ENCODE peak calls at places on chromosomes 4 and X, in seven cellular contexts. X is suprapubic skin, C is spleen, H is stomach, Q is esophagus muscularis mucosa, P is HepG2, S is endothelial cell of umbilical vein. O is an unnamed sample.

GRCh38 chr4:80219301-80220025 is 22.2 kb downstream of the PRDM8 start:
- DNase-seq in X (no peak), C (no peak), H (no peak), Q (no peak), P (no peak), S (no peak), O (no peak)

GRCh38 chr4:38560763-38561558 is 103.0 kb upstream of the KLF3 start:
- DNase-seq in X (no peak), C (no peak), H (no peak), Q (no peak), P (no peak), S (no peak), O (no peak)

GRCh38 chrX:29662759-29663503 is 552.4 kb upstream of the MAGEB2 start:
- DNase-seq in X (no peak), C (no peak), H (no peak), Q (no peak), P (peak; percentile 1), S (peak; percentile 92), O (no peak)

GRCh38 chr4:22720091-22720490 is 27.4 kb downstream of the GBA3 start:
- DNase-seq in X (no peak), C (no peak), H (no peak), Q (no peak), P (no peak), S (no peak), O (no peak)

GRCh38 chr4:99817310-99817885 is 771 bp downstream of the DAPP1 start:
- DNase-seq in X (no peak), C (no peak), H (no peak), Q (no peak), P (no peak), S (no peak), O (no peak)

GRCh38 chrX:46574337-46574940 is 874 bp downstream of the CHST7 start:
- DNase-seq in X (peak; percentile 65), C (no peak), H (no peak), Q (no peak), P (peak; percentile 12), S (peak; percentile 29), O (no peak)

GRCh38 chr4:169810325-169811323 is 52.9 kb upstream of the HPF1 start:
- DNase-seq in X (no peak), C (no peak), H (no peak), Q (no peak), P (peak; percentile 69), S (peak; percentile 68), O (peak; percentile 66)

GRCh38 chr4:26410385-26411293 is 79.6 kb downstream of the CCKAR start:
- DNase-seq in X (no peak), C (no peak), H (no peak), Q (no peak), P (peak; percentile 44), S (peak; percentile 67), O (peak; percentile 54)

GRCh38 chr4:1764670-1765069 is 28.4 kb upstream of the FGFR3 start:
- DNase-seq in X (no peak), C (no peak), H (no peak), Q (no peak), P (no peak), S (no peak), O (no peak)

GRCh38 chrX:15336023-15336413 is 695 bp upstream of the PIGA start:
- DNase-seq in X (no peak), C (no peak), H (no peak), Q (no peak), P (no peak), S (peak; percentile 58), O (peak; percentile 30)

GRCh38 chrX:41209853-41210252 is 124.1 kb upstream of the DDX3X start:
- DNase-seq in X (no peak), C (no peak), H (no peak), Q (no peak), P (no peak), S (no peak), O (no peak)

GRCh38 chrX:134020910-134021309 is 35.5 kb upstream of the GPC3 start:
- DNase-seq in X (no peak), C (no peak), H (no peak), Q (no peak), P (peak; percentile 78), S (no peak), O (no peak)
- TF ChIP-seq CTCF in X (no peak), C (no peak), H (no peak), Q (no peak), P (peak; percentile 68), S (no peak), O (no peak)

GRCh38 chr4:73068496-73069337 is 799 bp downstream of the COX18 start:
- DNase-seq in X (no peak), C (no peak), H (no peak), Q (no peak), P (peak; percentile 32), S (peak; percentile 78), O (no peak)
- TF ChIP-seq POLR2A in X (no peak), C (no peak), H (no peak), Q (no peak), P (no peak), S (no peak), O (no peak)

GRCh38 chrX:69104756-69105434 is 60.4 kb downstream of the PJA1 start:
- DNase-seq in X (no peak), C (peak; percentile 44), H (no peak), Q (no peak), P (peak; percentile 35), S (no peak), O (no peak)
- TF ChIP-seq POLR2AphosphoS5 in X (no peak), C (no peak), H (no peak), Q (no peak), P (no peak), S (no peak), O (no peak)

DNA sequence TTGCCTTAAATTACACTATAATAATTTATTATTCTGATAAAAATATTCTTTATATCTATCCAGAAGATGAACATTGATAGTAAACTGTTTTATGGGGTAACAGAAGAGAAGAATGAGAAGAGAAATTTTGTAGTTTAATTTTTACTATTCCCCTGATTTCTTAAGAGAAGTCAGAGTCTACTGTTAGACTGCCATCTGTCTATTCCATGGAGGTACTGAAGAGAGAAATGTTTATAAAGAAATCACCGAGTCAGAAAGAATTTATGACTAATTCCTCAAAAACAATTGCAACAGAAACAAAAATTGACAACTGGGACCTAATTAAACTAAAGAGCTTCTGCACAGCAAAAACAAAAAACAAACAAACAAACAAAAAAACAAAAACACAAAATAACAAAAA is 149.9 kb downstream of the FGF16 start:
- DNase-seq in X (no peak), C (no peak), H (no peak), Q (no peak), P (no peak), S (peak; percentile 41), O (no peak)
- TF ChIP-seq CTCF in X (no peak), C (no peak), H (no peak), Q (no peak), P (no peak), S (peak; percentile 14), O (no peak)

GRCh38 chrX:103310592-103311400 is at the start of gene BEX2:
- DNase-seq in X (peak; percentile 66), C (peak; percentile 93), H (peak; percentile 86), Q (no peak), P (no peak), S (peak; percentile 25), O (peak; percentile 85)
- TF ChIP-seq POLR2A in X (no peak), C (peak; percentile 44), H (peak; percentile 41), Q (no peak), P (no peak), S (no peak), O (peak; percentile 76)

GRCh38 chr4:56513517-56513916 is 7.9 kb downstream of the ARL9 start:
- DNase-seq in X (no peak), C (no peak), H (no peak), Q (no peak), P (no peak), S (no peak), O (no peak)

GRCh38 chr4:56506110-56506705 is 617 bp downstream of the ARL9 start:
- DNase-seq in X (no peak), C (no peak), H (no peak), Q (no peak), P (no peak), S (peak; percentile 21), O (no peak)

GRCh38 chr4:56512166-56512565 is 6.6 kb downstream of the ARL9 start:
- DNase-seq in X (no peak), C (no peak), H (no peak), Q (no peak), P (no peak), S (no peak), O (no peak)

GRCh38 chr4:56505269-56506109 is at the start of gene ARL9:
- DNase-seq in X (peak; percentile 68), C (peak; percentile 91), H (peak; percentile 70), Q (no peak), P (no peak), S (peak; percentile 61), O (peak; percentile 27)

DNA sequence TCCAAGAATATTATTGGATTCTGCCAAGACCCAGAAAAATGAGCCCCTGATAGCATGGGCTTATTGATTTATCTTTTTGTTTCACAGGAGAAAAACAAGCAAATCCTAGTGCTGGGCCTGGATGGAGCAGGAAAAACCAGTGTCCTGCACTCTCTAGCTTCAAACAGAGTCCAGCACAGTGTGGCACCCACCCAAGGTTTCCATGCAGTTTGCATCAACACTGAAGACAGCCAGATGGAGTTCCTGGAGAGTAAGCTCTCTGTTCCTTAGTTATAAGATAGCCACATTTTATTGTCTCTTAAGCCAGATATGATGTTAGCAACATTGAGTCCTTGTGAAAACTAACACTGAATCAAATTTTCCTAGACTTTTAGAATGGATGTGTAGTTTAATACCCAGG is 5.5 kb downstream of the ARL9 start:
- DNase-seq in X (no peak), C (no peak), H (no peak), Q (no peak), P (no peak), S (no peak), O (peak; percentile 51)
- TF ChIP-seq POLR2AphosphoS5 in X (no peak), C (no peak), H (no peak), Q (no peak), P (no peak), S (no peak), O (peak; percentile 47)

DNA sequence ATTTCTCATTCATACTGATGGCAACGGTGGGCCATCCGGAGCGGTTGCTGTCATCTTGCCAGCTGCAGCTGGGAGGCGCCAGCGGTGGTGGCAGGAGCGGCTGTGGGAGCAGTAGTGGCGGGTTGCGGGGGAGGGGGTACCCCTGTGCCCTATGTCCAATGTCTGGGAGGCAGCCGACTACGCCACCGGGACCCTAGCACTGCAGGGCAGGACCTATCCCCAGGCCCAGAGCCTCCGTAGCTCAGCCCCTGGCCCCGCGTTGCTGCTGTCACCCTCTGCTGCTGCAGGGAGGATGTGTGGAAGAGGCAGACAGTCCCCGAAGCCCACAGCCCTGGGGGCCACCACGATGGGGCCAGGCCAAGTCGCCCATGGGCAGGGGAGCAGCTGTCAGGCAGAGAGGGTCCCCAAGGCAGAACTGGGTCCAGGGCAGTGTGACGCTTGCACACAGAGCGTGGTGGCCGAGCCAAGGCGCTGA is 10.0 kb upstream of the SPP1 start:
- DNase-seq in X (no peak), C (peak; percentile 75), H (no peak), Q (no peak), P (no peak), S (no peak), O (no peak)
- TF ChIP-seq CTCF in X (no peak), C (no peak), H (no peak), Q (no peak), P (no peak), S (no peak), O (no peak)

O was measured in prostate gland.